ENCODE peak calls at places on chromosome 14, in eight cellular contexts. A, F, C, Z, U, V, E and Q are unnamed samples.

GRCh38 chr14:56284641-56285040 is 166.4 kb downstream of the PELI2 start:
- DNase-seq in A (no peak), F (no peak), C (no peak), Z (no peak), U (no peak), V (no peak), E (no peak), Q (no peak)

GRCh38 chr14:53127151-53127550 is 26.0 kb downstream of the DDHD1 start:
- DNase-seq in A (no peak), F (no peak), C (no peak), Z (no peak), U (no peak), V (no peak), E (no peak), Q (no peak)

GRCh38 chr14:87161502-87161901 is 831.5 kb downstream of the GALC start:
- DNase-seq in A (no peak), F (no peak), C (no peak), Z (peak; percentile 30), U (no peak), V (no peak), E (no peak), Q (no peak)

GRCh38 chr14:73231874-73232851 is 5.1 kb upstream of the PAPLN start:
- DNase-seq in A (peak; percentile 29), F (no peak), C (peak; percentile 45), Z (no peak), U (no peak), V (no peak), E (no peak), Q (no peak)

GRCh38 chr14:102789349-102789748 is 12.1 kb downstream of the TRAF3 start:
- DNase-seq in A (no peak), F (no peak), C (no peak), Z (no peak), U (no peak), V (no peak), E (no peak), Q (no peak)

GRCh38 chr14:106556665-106557289 is 1030.4 kb downstream of the TMEM121 start:
- DNase-seq in A (no peak), F (peak; percentile 23), C (peak; percentile 77), Z (no peak), U (no peak), V (peak; percentile 62), E (peak; percentile 12), Q (peak; percentile 37)

GRCh38 chr14:26444745-26445144 is 153.1 kb downstream of the NOVA1 start:
- DNase-seq in A (peak; percentile 51), F (no peak), C (no peak), Z (no peak), U (no peak), V (no peak), E (no peak), Q (no peak)

GRCh38 chr14:72740504-72740961 is 153.4 kb downstream of the DPF3 start:
- DNase-seq in A (no peak), F (no peak), C (no peak), Z (no peak), U (peak; percentile 3), V (no peak), E (no peak), Q (no peak)

GRCh38 chr14:102654298-102654697 is 61.8 kb downstream of the RCOR1 start:
- DNase-seq in A (no peak), F (no peak), C (no peak), Z (no peak), U (no peak), V (no peak), E (no peak), Q (peak; percentile 24)

GRCh38 chr14:80095623-80096022 is 115.7 kb downstream of the DIO2 start:
- DNase-seq in A (no peak), F (no peak), C (no peak), Z (no peak), U (no peak), V (no peak), E (no peak), Q (no peak)

GRCh38 chr14:97156705-97157104 is 359.5 kb downstream of the VRK1 start:
- DNase-seq in A (no peak), F (no peak), C (no peak), Z (no peak), U (no peak), V (no peak), E (no peak), Q (no peak)

GRCh38 chr14:61080591-61081010 is 99.6 kb downstream of the SLC38A6 start:
- DNase-seq in A (peak; percentile 46), F (no peak), C (no peak), Z (no peak), U (peak; percentile 23), V (no peak), E (no peak), Q (no peak)

GRCh38 chr14:31897581-31898186 is 179.4 kb upstream of the ARHGAP5 start:
- DNase-seq in A (no peak), F (no peak), C (no peak), Z (no peak), U (no peak), V (no peak), E (no peak), Q (no peak)

GRCh38 chr14:59691266-59691665 is 114.7 kb upstream of the CCDC175 start:
- DNase-seq in A (no peak), F (no peak), C (no peak), Z (no peak), U (no peak), V (no peak), E (no peak), Q (no peak)

GRCh38 chr14:65151329-65152010 is 49.2 kb upstream of the MAX start:
- DNase-seq in A (no peak), F (no peak), C (no peak), Z (no peak), U (no peak), V (no peak), E (no peak), Q (peak; percentile 63)

GRCh38 chr14:99259327-99259726 is 12.7 kb downstream of the BCL11B start:
- DNase-seq in A (no peak), F (no peak), C (no peak), Z (no peak), U (no peak), V (no peak), E (no peak), Q (no peak)

GRCh38 chr14:99257673-99258221 is 14.2 kb downstream of the BCL11B start:
- DNase-seq in A (no peak), F (no peak), C (no peak), Z (no peak), U (no peak), V (no peak), E (no peak), Q (no peak)

GRCh38 chr14:99260116-99260515 is 11.9 kb downstream of the BCL11B start:
- DNase-seq in A (no peak), F (no peak), C (no peak), Z (no peak), U (no peak), V (no peak), E (no peak), Q (no peak)

GRCh38 chr14:99258341-99258781 is 13.6 kb downstream of the BCL11B start:
- DNase-seq in A (no peak), F (no peak), C (no peak), Z (no peak), U (no peak), V (no peak), E (no peak), Q (no peak)

DNA sequence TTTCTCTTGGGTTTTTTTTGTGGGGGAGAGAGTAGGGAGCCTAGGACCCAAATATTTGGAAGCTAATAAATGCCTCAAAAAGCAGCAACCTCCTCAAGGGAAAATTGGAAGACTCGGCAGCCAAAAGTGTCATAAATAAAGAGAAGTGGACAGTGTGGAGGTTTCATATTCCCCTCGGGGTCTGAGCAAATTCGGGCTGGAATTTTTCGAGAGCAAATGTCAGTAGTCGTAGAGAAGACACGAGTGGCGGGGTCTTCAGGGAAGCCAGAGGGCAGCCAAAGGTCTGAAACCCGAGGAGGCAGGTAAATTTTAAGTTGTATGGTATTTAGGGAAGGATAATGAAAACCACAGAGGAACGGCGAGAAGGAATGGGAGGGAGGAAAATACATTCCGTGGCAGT is 13.1 kb downstream of the BCL11B start:
- DNase-seq in A (no peak), F (no peak), C (no peak), Z (no peak), U (no peak), V (no peak), E (no peak), Q (no peak)
- H3K4me1 ChIP-seq in A (no peaks in the 10 kb centered on the region), F (no peaks in the 10 kb centered on the region), C (no peaks in the 10 kb centered on the region), Z (peaks cover 3% of the 10 kb centered on the region), U (no peaks in the 10 kb centered on the region), V (no peaks in the 10 kb centered on the region), E (no peaks in the 10 kb centered on the region), Q (no peaks in the 10 kb centered on the region)

GRCh38 chr14:68401855-68402254 is 391.0 kb downstream of the ZFP36L1 start:
- DNase-seq in A (no peak), F (no peak), C (no peak), Z (no peak), U (no peak), V (no peak), E (no peak), Q (no peak)
- H3K4me1 ChIP-seq in A (peaks cover 39% of the 10 kb centered on the region), F (peaks cover 34% of the 10 kb centered on the region), C (peaks cover 66% of the 10 kb centered on the region), Z (peaks cover 17% of the 10 kb centered on the region), U (peaks cover 8% of the 10 kb centered on the region), V (peaks cover 20% of the 10 kb centered on the region), E (peaks cover 9% of the 10 kb centered on the region), Q (peaks cover 43% of the 10 kb centered on the region)

GRCh38 chr14:88209273-88209672 is 113.8 kb downstream of the KCNK10 start:
- DNase-seq in A (no peak), F (no peak), C (no peak), Z (no peak), U (no peak), V (no peak), E (no peak), Q (no peak)
- H3K4me1 ChIP-seq in A (no peaks in the 10 kb centered on the region), F (no peaks in the 10 kb centered on the region), C (no peaks in the 10 kb centered on the region), Z (no peaks in the 10 kb centered on the region), U (no peaks in the 10 kb centered on the region), V (no peaks in the 10 kb centered on the region), E (no peaks in the 10 kb centered on the region), Q (no peaks in the 10 kb centered on the region)

GRCh38 chr14:33674716-33675115 is 276.2 kb downstream of the EGLN3 start:
- DNase-seq in A (no peak), F (no peak), C (no peak), Z (no peak), U (no peak), V (no peak), E (no peak), Q (no peak)
- H3K4me1 ChIP-seq in A (no peaks in the 10 kb centered on the region), F (no peaks in the 10 kb centered on the region), C (no peaks in the 10 kb centered on the region), Z (no peaks in the 10 kb centered on the region), U (no peaks in the 10 kb centered on the region), V (no peaks in the 10 kb centered on the region), E (no peaks in the 10 kb centered on the region), Q (peaks cover 8% of the 10 kb centered on the region)

GRCh38 chr14:54690887-54691286 is 124.0 kb downstream of the SAMD4A start:
- DNase-seq in A (no peak), F (no peak), C (no peak), Z (no peak), U (no peak), V (no peak), E (no peak), Q (no peak)

GRCh38 chr14:54691525-54692260 is 124.8 kb downstream of the SAMD4A start:
- DNase-seq in A (peak; percentile 89), F (peak; percentile 77), C (peak; percentile 79), Z (peak; percentile 73), U (peak; percentile 82), V (peak; percentile 77), E (peak; percentile 79), Q (peak; percentile 73)

GRCh38 chr14:54689928-54690327 is 123.0 kb downstream of the SAMD4A start:
- DNase-seq in A (no peak), F (no peak), C (no peak), Z (no peak), U (no peak), V (no peak), E (no peak), Q (no peak)

GRCh38 chr14:54693761-54694160 is 126.8 kb downstream of the SAMD4A start:
- DNase-seq in A (no peak), F (no peak), C (no peak), Z (no peak), U (no peak), V (no peak), E (no peak), Q (no peak)

GRCh38 chr14:54692261-54692861 is 125.4 kb downstream of the SAMD4A start:
- DNase-seq in A (no peak), F (no peak), C (no peak), Z (no peak), U (no peak), V (no peak), E (no peak), Q (no peak)
- H3K4me1 ChIP-seq in A (no peaks in the 10 kb centered on the region), F (peaks cover 60% of the 10 kb centered on the region), C (peaks cover 24% of the 10 kb centered on the region), Z (no peaks in the 10 kb centered on the region), U (peaks cover 22% of the 10 kb centered on the region), V (peaks cover 20% of the 10 kb centered on the region), E (peaks cover 9% of the 10 kb centered on the region), Q (no peaks in the 10 kb centered on the region)